ENCODE peak calls at places on chromosomes 6 and 20, in four cellular contexts. One of them, this sample, is unnamed.

GRCh38 chr6:169424821-169425240 is 171.2 kb upstream of the THBS2 start:
- DNase-seq in HepG2: no peak
- DNase-seq in GM12878: no peak
- DNase-seq in K562: no peak
- DNase-seq in this sample: no peak

GRCh38 chr6:113397229-113397628 is 459.9 kb upstream of the MARCKS start:
- DNase-seq in HepG2: no peak
- DNase-seq in K562: no peak
- DNase-seq in GM12878: no peak
- DNase-seq in this sample: no peak

GRCh38 chr6:16944601-16945000 is 157.2 kb upstream of the STMND1 start:
- DNase-seq in K562: no peak
- DNase-seq in HepG2: no peak
- DNase-seq in GM12878: no peak
- DNase-seq in this sample: no peak

GRCh38 chr6:131084982-131085381 is 21.9 kb upstream of the EPB41L2 start:
- DNase-seq in HepG2: peak
- DNase-seq in GM12878: no peak
- DNase-seq in K562: no peak
- DNase-seq in this sample: no peak

GRCh38 chr6:140774080-140774505 is 1358.6 kb upstream of the GJE1 start:
- DNase-seq in K562: no peak
- DNase-seq in HepG2: no peak
- DNase-seq in GM12878: peak
- DNase-seq in this sample: peak

GRCh38 chr6:46062312-46062711 is 46.7 kb upstream of the CLIC5 start:
- DNase-seq in K562: no peak
- DNase-seq in HepG2: no peak
- DNase-seq in GM12878: no peak
- DNase-seq in this sample: no peak

GRCh38 chr20:37239026-37239451 is 22.6 kb downstream of the GHRH start:
- DNase-seq in GM12878: no peak
- DNase-seq in K562: no peak
- DNase-seq in HepG2: no peak
- DNase-seq in this sample: no peak

GRCh38 chr6:170106906-170107525 is 183.9 kb downstream of the DLL1 start:
- DNase-seq in K562: no peak
- DNase-seq in GM12878: no peak
- DNase-seq in HepG2: no peak
- DNase-seq in this sample: no peak

GRCh38 chr6:14066782-14067406 is 50.7 kb upstream of the CD83 start:
- DNase-seq in HepG2: peak
- DNase-seq in GM12878: no peak
- DNase-seq in K562: peak
- DNase-seq in this sample: peak

GRCh38 chr20:17867546-17867945 is 101.0 kb downstream of the SNX5 start:
- DNase-seq in GM12878: no peak
- DNase-seq in K562: no peak
- DNase-seq in HepG2: no peak
- DNase-seq in this sample: no peak

GRCh38 chr20:50585214-50585613 is 75.0 kb downstream of the PTPN1 start:
- DNase-seq in HepG2: no peak
- DNase-seq in GM12878: no peak
- DNase-seq in K562: no peak
- DNase-seq in this sample: no peak

GRCh38 chr6:127515794-127516675 is 3.1 kb downstream of the MTCL3 start:
- DNase-seq in GM12878: no peak
- DNase-seq in K562: peak
- DNase-seq in HepG2: no peak
- DNase-seq in this sample: peak

GRCh38 chr6:85996034-85996375 is 353.3 kb upstream of the SYNCRIP start:
- DNase-seq in GM12878: no peak
- DNase-seq in HepG2: no peak
- DNase-seq in K562: no peak
- DNase-seq in this sample: no peak

DNA sequence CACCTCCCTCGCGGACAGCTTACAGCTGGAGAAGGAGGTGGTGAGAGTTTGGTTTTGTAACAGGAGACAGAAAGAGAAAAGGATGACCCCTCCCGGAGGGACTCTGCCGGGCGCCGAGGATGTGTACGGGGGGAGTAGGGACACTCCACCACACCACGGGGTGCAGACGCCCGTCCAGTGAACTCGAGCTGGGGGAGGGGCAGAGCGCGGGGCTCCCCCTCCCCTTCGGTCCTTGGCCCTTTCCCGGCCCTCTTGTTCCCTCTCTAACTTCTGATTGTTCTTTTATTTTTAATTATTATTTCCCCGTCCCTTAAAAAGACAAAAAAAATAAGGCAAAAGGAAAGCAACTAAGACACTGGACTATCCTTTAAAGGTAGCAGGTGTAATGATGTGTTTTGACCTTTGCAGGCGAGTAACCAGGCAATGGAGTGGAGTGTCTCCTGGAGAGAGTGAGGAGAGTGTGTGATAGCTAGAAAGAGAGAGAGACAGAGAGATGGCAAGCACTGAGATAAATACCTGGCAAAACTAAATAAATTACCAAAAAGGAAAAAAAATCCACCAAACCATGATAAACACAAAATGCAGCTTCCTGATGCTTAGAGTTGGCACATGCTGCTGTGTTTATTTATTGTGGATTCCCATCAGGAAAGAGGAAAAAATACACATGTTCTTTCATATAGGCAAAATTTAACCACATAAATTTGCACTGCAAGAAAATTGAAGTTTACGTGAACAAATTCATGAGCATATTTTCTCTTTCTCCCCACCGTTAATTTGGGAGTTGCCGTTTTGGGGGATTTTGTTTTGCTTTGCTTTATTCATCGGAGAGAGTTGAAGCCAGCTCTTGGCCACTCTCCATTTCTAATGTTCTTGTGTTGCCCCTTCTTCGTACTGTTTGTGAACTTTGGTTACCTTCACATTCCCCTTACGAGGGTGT is 1.9 kb downstream of the POU3F2 start:
- DNase-seq in GM12878: no peak
- DNase-seq in HepG2: no peak
- DNase-seq in K562: peak
- DNase-seq in this sample: no peak
- TF ChIP-seq TARDBP in GM12878: no peak
- TF ChIP-seq TARDBP in HepG2: no peak
- TF ChIP-seq TARDBP in K562: no peak
- TF ChIP-seq TARDBP in this sample: no peak

GRCh38 chr6:77292564-77293546 is 170.4 kb downstream of the HTR1B start:
- DNase-seq in GM12878: no peak
- DNase-seq in HepG2: no peak
- DNase-seq in K562: no peak
- DNase-seq in this sample: no peak
- TF ChIP-seq TARDBP in GM12878: no peak
- TF ChIP-seq TARDBP in HepG2: no peak
- TF ChIP-seq TARDBP in K562: no peak
- TF ChIP-seq TARDBP in this sample: no peak

GRCh38 chr6:96812077-96812703 is 25.1 kb downstream of the GPR63 start:
- DNase-seq in GM12878: no peak
- DNase-seq in K562: no peak
- DNase-seq in HepG2: no peak
- DNase-seq in this sample: no peak

GRCh38 chr6:96821034-96821433 is 16.2 kb downstream of the GPR63 start:
- DNase-seq in K562: no peak
- DNase-seq in GM12878: no peak
- DNase-seq in HepG2: no peak
- DNase-seq in this sample: no peak

GRCh38 chr6:96811670-96812069 is 25.6 kb downstream of the GPR63 start:
- DNase-seq in K562: no peak
- DNase-seq in GM12878: no peak
- DNase-seq in HepG2: no peak
- DNase-seq in this sample: no peak

GRCh38 chr6:96814581-96814980 is 22.7 kb downstream of the GPR63 start:
- DNase-seq in K562: no peak
- DNase-seq in GM12878: no peak
- DNase-seq in HepG2: no peak
- DNase-seq in this sample: no peak

DNA sequence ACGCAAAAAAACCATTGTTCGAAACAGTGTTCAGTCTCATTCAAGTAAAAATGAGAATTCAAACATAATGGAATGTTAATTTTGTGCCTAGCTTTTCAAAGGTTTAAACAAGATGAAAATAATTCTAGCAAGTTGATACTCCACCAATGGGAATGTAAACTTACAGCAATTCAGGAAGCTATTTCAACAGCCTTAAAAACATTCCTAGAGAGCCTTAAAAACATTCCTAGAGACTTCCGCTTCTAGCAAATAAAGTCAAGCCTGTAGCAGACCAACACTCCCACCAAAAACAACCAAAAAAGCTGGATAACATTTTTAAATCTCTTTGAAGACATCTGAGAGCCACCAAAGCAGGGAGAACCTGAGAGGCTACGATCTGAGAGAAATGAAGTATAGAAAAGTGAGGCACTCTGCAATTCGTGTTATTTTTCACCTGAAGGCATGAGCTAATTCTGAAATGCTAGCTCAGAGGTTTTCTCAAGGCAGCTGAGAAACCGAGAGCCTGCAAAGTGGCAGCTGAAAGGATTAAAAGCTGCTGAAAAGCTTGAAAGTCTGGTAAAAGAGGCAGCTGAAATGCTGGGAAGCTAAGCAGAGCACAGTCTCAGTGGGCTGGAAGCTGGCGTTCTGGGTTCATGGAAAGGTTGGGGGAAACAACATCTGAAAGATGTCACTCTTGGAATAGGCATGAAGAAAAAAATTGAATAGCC is 20.9 kb downstream of the GPR63 start:
- DNase-seq in K562: no peak
- DNase-seq in GM12878: no peak
- DNase-seq in HepG2: no peak
- DNase-seq in this sample: no peak
- TF ChIP-seq TARDBP in K562: no peak
- TF ChIP-seq TARDBP in GM12878: no peak
- TF ChIP-seq TARDBP in HepG2: no peak
- TF ChIP-seq TARDBP in this sample: no peak

GRCh38 chr6:52894278-52894677 is 15.2 kb downstream of the GSTA3 start:
- DNase-seq in HepG2: no peak
- DNase-seq in GM12878: no peak
- DNase-seq in K562: no peak
- DNase-seq in this sample: no peak

GRCh38 chr6:52893803-52894202 is 15.7 kb downstream of the GSTA3 start:
- DNase-seq in HepG2: no peak
- DNase-seq in GM12878: no peak
- DNase-seq in K562: no peak
- DNase-seq in this sample: no peak

GRCh38 chr6:52887912-52888535 is 21.5 kb downstream of the GSTA3 start:
- DNase-seq in GM12878: no peak
- DNase-seq in K562: no peak
- DNase-seq in HepG2: no peak
- DNase-seq in this sample: no peak

GRCh38 chr6:52890018-52890417 is 19.5 kb downstream of the GSTA3 start:
- DNase-seq in GM12878: no peak
- DNase-seq in HepG2: no peak
- DNase-seq in K562: no peak
- DNase-seq in this sample: no peak

GRCh38 chr6:52893221-52893620 is 16.3 kb downstream of the GSTA3 start:
- DNase-seq in K562: no peak
- DNase-seq in GM12878: no peak
- DNase-seq in HepG2: no peak
- DNase-seq in this sample: no peak
- TF ChIP-seq TARDBP in K562: no peak
- TF ChIP-seq TARDBP in GM12878: no peak
- TF ChIP-seq TARDBP in HepG2: no peak
- TF ChIP-seq TARDBP in this sample: no peak

GRCh38 chr6:3001773-3002293 is 2.1 kb downstream of the NQO2 start:
- DNase-seq in K562: peak
- DNase-seq in GM12878: no peak
- DNase-seq in HepG2: peak
- DNase-seq in this sample: peak

GRCh38 chr6:3005077-3005476 is 5.4 kb downstream of the NQO2 start:
- DNase-seq in GM12878: no peak
- DNase-seq in HepG2: no peak
- DNase-seq in K562: no peak
- DNase-seq in this sample: no peak

GRCh38 chr6:3001146-3001772 is 1.6 kb downstream of the NQO2 start:
- DNase-seq in HepG2: no peak
- DNase-seq in K562: no peak
- DNase-seq in GM12878: no peak
- DNase-seq in this sample: no peak

GRCh38 chr6:2999005-2999620 is 581 bp upstream of the NQO2 start:
- DNase-seq in GM12878: no peak
- DNase-seq in HepG2: peak
- DNase-seq in K562: no peak
- DNase-seq in this sample: no peak

GRCh38 chr6:2999621-3000455 is at the start of gene NQO2:
- DNase-seq in K562: peak
- DNase-seq in HepG2: peak
- DNase-seq in GM12878: peak
- DNase-seq in this sample: peak
- TF ChIP-seq TARDBP in K562: no peak
- TF ChIP-seq TARDBP in HepG2: peak
- TF ChIP-seq TARDBP in GM12878: no peak
- TF ChIP-seq TARDBP in this sample: no peak

GRCh38 chr6:73131706-73132105 is 93.6 kb downstream of the KHDC1L start:
- DNase-seq in HepG2: no peak
- DNase-seq in GM12878: no peak
- DNase-seq in K562: peak
- DNase-seq in this sample: no peak

GRCh38 chr6:73134588-73134987 is 90.7 kb downstream of the KHDC1L start:
- DNase-seq in GM12878: no peak
- DNase-seq in K562: peak
- DNase-seq in HepG2: peak
- DNase-seq in this sample: peak

GRCh38 chr6:73129653-73130443 is 95.4 kb downstream of the KHDC1L start:
- DNase-seq in GM12878: peak
- DNase-seq in HepG2: peak
- DNase-seq in K562: peak
- DNase-seq in this sample: peak
- TF ChIP-seq TARDBP in GM12878: no peak
- TF ChIP-seq TARDBP in HepG2: no peak
- TF ChIP-seq TARDBP in K562: no peak
- TF ChIP-seq TARDBP in this sample: no peak

DNA sequence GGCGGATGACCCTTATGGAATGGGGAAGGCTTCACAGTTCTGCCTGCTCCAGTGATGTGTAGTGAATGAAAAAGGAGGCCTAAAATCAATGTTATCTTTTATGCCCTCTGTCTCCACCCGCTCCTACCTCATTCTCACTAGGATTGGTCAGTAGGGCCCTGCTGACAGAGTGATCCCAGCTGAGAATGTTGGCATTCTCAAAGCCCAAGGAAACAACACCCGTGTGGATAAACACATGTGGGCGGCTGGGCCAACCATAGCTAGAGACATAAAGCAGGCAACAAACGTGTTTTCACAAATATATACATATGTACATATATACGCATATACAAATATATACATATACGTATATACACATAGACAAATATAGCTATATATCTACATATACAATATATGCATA is 4.5 kb downstream of the RIPK1 start:
- DNase-seq in GM12878: no peak
- DNase-seq in K562: peak
- DNase-seq in HepG2: no peak
- DNase-seq in this sample: no peak
- TF ChIP-seq TARDBP in GM12878: no peak
- TF ChIP-seq TARDBP in K562: no peak
- TF ChIP-seq TARDBP in HepG2: no peak
- TF ChIP-seq TARDBP in this sample: no peak

GRCh38 chr6:52551483-52552277 is 25.2 kb downstream of the TRAM2 start:
- DNase-seq in GM12878: no peak
- DNase-seq in K562: no peak
- DNase-seq in HepG2: peak
- DNase-seq in this sample: no peak
- TF ChIP-seq TARDBP in GM12878: no peak
- TF ChIP-seq TARDBP in K562: no peak
- TF ChIP-seq TARDBP in HepG2: no peak
- TF ChIP-seq TARDBP in this sample: no peak

This sample was measured in HEK293T.